ENCODE peak calls at places on chromosomes 11 and 22, in five cellular contexts. W is ovary; P is CD8-positive, alpha-beta T cell; K is fibroblast of lung; H is transverse colon. T is an unnamed sample. For H3K4me1, the result is how much of the 10 kb centered on the place peaks cover.

GRCh38 chr11:44967930-44968496 is 17.3 kb upstream of the TP53I11 start:
- DNase-seq in W (no peak), P (no peak), K (no peak), H (no peak), T (no peak)

GRCh38 chr22:30612789-30613188 is 5.8 kb downstream of the TCN2 start:
- DNase-seq in W (no peak), P (no peak), K (no peak), H (no peak), T (no peak)

GRCh38 chr22:38223289-38223960 is 21.6 kb downstream of the MAFF start:
- DNase-seq in W (no peak), P (no peak), K (no peak), H (no peak), T (no peak)

GRCh38 chr11:83087035-83087434 is 15.3 kb upstream of the RAB30 start:
- DNase-seq in W (no peak), P (no peak), K (peak), H (no peak), T (no peak)

GRCh38 chr22:26852176-26852575 is 194.8 kb downstream of the MIAT start:
- DNase-seq in W (no peak), P (no peak), K (no peak), H (no peak), T (no peak)

GRCh38 chr22:22099833-22100812 is 117.5 kb upstream of the TOP3B start:
- DNase-seq in W (no peak), P (no peak), K (no peak), H (no peak), T (no peak)

GRCh38 chr22:40621309-40622151 is 15.0 kb downstream of the MRTFA start:
- DNase-seq in W (no peak), P (no peak), K (no peak), H (no peak), T (no peak)

GRCh38 chr11:62621027-62621566 is 689 bp downstream of the B3GAT3 start:
- DNase-seq in W (no peak), P (no peak), K (no peak), H (no peak), T (no peak)

GRCh38 chr22:37172266-37173245 is 15.5 kb downstream of the C1QTNF6 start:
- DNase-seq in W (peak), P (no peak), K (no peak), H (no peak), T (no peak)

GRCh38 chr11:128520206-128520885 is 67.0 kb downstream of the ETS1 start:
- DNase-seq in W (no peak), P (no peak), K (no peak), H (no peak), T (no peak)

GRCh38 chr11:61776561-61777075 is 15.8 kb downstream of the TMEM258 start:
- DNase-seq in W (peak), P (peak), K (peak), H (peak), T (peak)

GRCh38 chr22:29203456-29203855 is 2.2 kb upstream of the EMID1 start:
- DNase-seq in W (no peak), P (no peak), K (no peak), H (no peak), T (no peak)

GRCh38 chr22:48404004-48404403 is 1423.7 kb downstream of the BRD1 start:
- DNase-seq in W (no peak), P (no peak), K (no peak), H (no peak), T (no peak)

GRCh38 chr11:67045314-67045713 is 11.3 kb upstream of the RHOD start:
- DNase-seq in W (no peak), P (no peak), K (peak), H (no peak), T (no peak)

DNA sequence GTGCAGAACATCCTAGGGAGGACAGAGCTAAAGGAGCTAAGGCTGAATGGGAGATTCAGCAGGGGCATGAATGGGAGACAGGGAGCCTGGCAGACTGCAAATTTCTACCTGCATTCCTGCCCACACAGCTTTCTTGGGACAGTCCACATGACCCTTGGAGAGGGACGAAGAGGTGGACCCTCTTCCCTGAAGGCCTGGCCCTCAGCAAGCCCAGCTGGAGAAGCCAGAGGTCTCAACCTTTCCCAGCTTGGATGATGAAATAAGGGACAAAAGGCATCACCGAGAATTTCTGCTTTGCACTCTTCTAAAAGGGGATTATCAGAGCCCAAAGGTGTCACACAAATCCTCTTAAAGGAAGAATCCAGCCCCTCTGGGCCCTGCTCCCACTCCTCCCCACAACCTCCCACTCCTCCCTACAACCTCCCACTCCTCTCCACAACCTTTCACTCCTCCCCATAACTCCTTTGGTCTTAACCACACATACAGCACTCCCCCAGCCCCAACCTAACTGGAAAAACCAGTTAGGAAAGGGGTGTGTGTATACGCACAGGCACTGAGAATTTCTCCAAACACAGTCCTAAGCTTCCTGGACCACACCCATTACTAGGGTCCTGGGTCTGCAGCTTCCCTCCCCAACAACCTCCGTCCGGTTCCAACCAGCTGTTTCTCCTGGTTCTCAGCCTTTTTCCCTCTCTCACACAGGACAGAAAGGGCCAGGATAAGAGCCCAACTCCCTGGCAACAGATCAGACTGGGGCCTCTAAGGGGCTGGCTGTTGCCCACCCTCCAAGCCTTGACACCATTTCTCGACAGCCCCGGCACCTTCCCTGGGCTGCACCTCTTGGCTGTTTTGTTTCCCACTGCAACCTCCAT is 38.5 kb downstream of the RPL27A start:
- DNase-seq in W (no peak), P (no peak), K (no peak), H (peak), T (peak)
- H3K4me1 ChIP-seq in W (half or more), P (under half), K (half or more), H (half or more), T (under half)

GRCh38 chr11:103894673-103895072 is 141.8 kb upstream of the DDI1 start:
- DNase-seq in W (no peak), P (no peak), K (no peak), H (no peak), T (no peak)
- H3K4me1 ChIP-seq in W (under half), P (under half), K (under half), H (under half), T (under half)

GRCh38 chr11:70063121-70063520 is 15.0 kb upstream of the ANO1 start:
- DNase-seq in W (no peak), P (no peak), K (no peak), H (no peak), T (peak)

GRCh38 chr11:70064726-70065317 is 13.3 kb upstream of the ANO1 start:
- DNase-seq in W (no peak), P (no peak), K (no peak), H (no peak), T (peak)

GRCh38 chr11:70065318-70066135 is 12.6 kb upstream of the ANO1 start:
- DNase-seq in W (no peak), P (no peak), K (no peak), H (no peak), T (peak)

GRCh38 chr11:70063555-70063954 is 14.6 kb upstream of the ANO1 start:
- DNase-seq in W (no peak), P (no peak), K (no peak), H (no peak), T (no peak)

GRCh38 chr11:70064011-70064725 is 13.9 kb upstream of the ANO1 start:
- DNase-seq in W (no peak), P (no peak), K (no peak), H (no peak), T (peak)
- H3K4me1 ChIP-seq in W (under half), P (under half), K (under half), H (under half), T (under half)

GRCh38 chr11:123755813-123756212 is 1.5 kb upstream of the OR6X1 start:
- DNase-seq in W (no peak), P (no peak), K (no peak), H (no peak), T (no peak)

GRCh38 chr11:123755344-123755743 is 1.0 kb upstream of the OR6X1 start:
- DNase-seq in W (no peak), P (no peak), K (no peak), H (no peak), T (no peak)

GRCh38 chr11:123754101-123754568 is at the start of gene OR6X1:
- DNase-seq in W (no peak), P (no peak), K (no peak), H (no peak), T (no peak)

GRCh38 chr11:123753110-123753509 is 1.2 kb downstream of the OR6X1 start:
- DNase-seq in W (no peak), P (no peak), K (no peak), H (no peak), T (no peak)

GRCh38 chr11:123751777-123752176 is 2.5 kb downstream of the OR6X1 start:
- DNase-seq in W (no peak), P (no peak), K (no peak), H (no peak), T (no peak)
- H3K4me1 ChIP-seq in W (under half), P (under half), K (under half), H (under half), T (under half)

GRCh38 chr11:68816917-68817419 is 24.7 kb downstream of the CPT1A start:
- DNase-seq in W (no peak), P (no peak), K (no peak), H (no peak), T (no peak)

GRCh38 chr11:68812526-68812925 is 29.2 kb downstream of the CPT1A start:
- DNase-seq in W (no peak), P (no peak), K (no peak), H (peak), T (peak)

GRCh38 chr11:68816251-68816776 is 25.4 kb downstream of the CPT1A start:
- DNase-seq in W (no peak), P (no peak), K (no peak), H (no peak), T (no peak)

GRCh38 chr11:68810164-68810563 is 31.6 kb downstream of the CPT1A start:
- DNase-seq in W (no peak), P (no peak), K (no peak), H (peak), T (peak)

DNA sequence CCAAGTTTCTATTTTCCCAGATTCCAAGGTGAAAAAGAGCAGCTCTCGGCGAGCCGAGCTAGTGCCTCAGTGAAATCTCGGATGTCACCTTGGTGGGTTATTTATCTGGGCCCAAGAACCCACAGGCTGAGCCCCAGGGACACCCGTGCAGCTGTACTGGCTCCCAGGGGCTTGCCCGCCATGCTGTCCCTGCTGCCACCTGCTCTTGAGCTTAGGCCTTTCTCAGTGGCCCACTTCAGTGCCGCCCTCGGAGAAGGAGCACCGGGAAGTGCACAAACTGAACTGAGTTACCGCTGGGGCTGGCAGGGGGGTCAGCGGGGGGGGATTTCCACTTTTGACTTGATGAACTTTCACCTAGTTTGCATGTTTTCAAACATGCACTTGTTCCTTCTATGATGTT is 27.9 kb downstream of the CPT1A start:
- DNase-seq in W (no peak), P (no peak), K (no peak), H (no peak), T (no peak)
- H3K4me1 ChIP-seq in W (under half), P (under half), K (under half), H (under half), T (under half)

T was measured in colonic mucosa.